ENCODE peak calls at places on chromosome 19, in five cellular contexts. One of them, this sample, is unnamed.

GRCh38 chr19:29662604-29663404 is 2.5 kb upstream of the PLEKHF1 start:
- DNase-seq in spleen: peak; percentile 78
- DNase-seq in breast epithelium: peak; percentile 68
- DNase-seq in suprapubic skin: no peak
- DNase-seq in stomach: peak; percentile 74
- DNase-seq in this sample: peak; percentile 80

GRCh38 chr19:58349590-58349989 is 3.7 kb downstream of the A1BG start:
- DNase-seq in breast epithelium: no peak
- DNase-seq in stomach: no peak
- DNase-seq in suprapubic skin: no peak
- DNase-seq in spleen: peak; percentile 20
- DNase-seq in this sample: no peak

GRCh38 chr19:8491574-8491973 is 10.9 kb downstream of the PRAM1 start:
- DNase-seq in stomach: no peak
- DNase-seq in spleen: peak; percentile 48
- DNase-seq in breast epithelium: no peak
- DNase-seq in suprapubic skin: no peak
- DNase-seq in this sample: no peak

GRCh38 chr19:15453906-15454305 is 4.2 kb upstream of the WIZ start:
- DNase-seq in breast epithelium: no peak
- DNase-seq in spleen: no peak
- DNase-seq in stomach: no peak
- DNase-seq in suprapubic skin: no peak
- DNase-seq in this sample: no peak

GRCh38 chr19:45250832-45251451 is at the start of gene MARK4:
- DNase-seq in spleen: peak; percentile 89
- DNase-seq in breast epithelium: peak; percentile 41
- DNase-seq in suprapubic skin: no peak
- DNase-seq in stomach: peak; percentile 51
- DNase-seq in this sample: peak; percentile 35

GRCh38 chr19:53877361-53877766 is 4.6 kb upstream of the PRKCG start:
- DNase-seq in breast epithelium: no peak
- DNase-seq in stomach: no peak
- DNase-seq in suprapubic skin: no peak
- DNase-seq in spleen: no peak
- DNase-seq in this sample: no peak

GRCh38 chr19:41821003-41821735 is 23.3 kb downstream of the LYPD4 start:
- DNase-seq in suprapubic skin: no peak
- DNase-seq in stomach: peak; percentile 36
- DNase-seq in spleen: peak; percentile 66
- DNase-seq in breast epithelium: no peak
- DNase-seq in this sample: peak; percentile 41

GRCh38 chr19:6228523-6229215 is 51.1 kb downstream of the MLLT1 start:
- DNase-seq in suprapubic skin: no peak
- DNase-seq in stomach: no peak
- DNase-seq in breast epithelium: no peak
- DNase-seq in spleen: peak; percentile 65
- DNase-seq in this sample: no peak

GRCh38 chr19:6126335-6126974 is 9.0 kb upstream of the ACSBG2 start:
- DNase-seq in spleen: no peak
- DNase-seq in stomach: no peak
- DNase-seq in suprapubic skin: no peak
- DNase-seq in breast epithelium: no peak
- DNase-seq in this sample: no peak

GRCh38 chr19:31127132-31127967 is 221.9 kb downstream of the TSHZ3 start:
- DNase-seq in spleen: no peak
- DNase-seq in breast epithelium: no peak
- DNase-seq in stomach: no peak
- DNase-seq in suprapubic skin: no peak
- DNase-seq in this sample: peak; percentile 36

GRCh38 chr19:4831351-4832340 is at the start of gene TICAM1:
- DNase-seq in suprapubic skin: peak; percentile 86
- DNase-seq in stomach: peak; percentile 80
- DNase-seq in breast epithelium: peak; percentile 48
- DNase-seq in spleen: peak; percentile 94
- DNase-seq in this sample: peak; percentile 49

GRCh38 chr19:29681422-29682235 is 16.4 kb downstream of the PLEKHF1 start:
- DNase-seq in stomach: no peak
- DNase-seq in spleen: peak; percentile 74
- DNase-seq in suprapubic skin: no peak
- DNase-seq in breast epithelium: peak; percentile 64
- DNase-seq in this sample: no peak

GRCh38 chr19:28694812-28695211 is 518.1 kb downstream of the UQCRFS1 start:
- DNase-seq in stomach: no peak
- DNase-seq in breast epithelium: no peak
- DNase-seq in spleen: no peak
- DNase-seq in suprapubic skin: no peak
- DNase-seq in this sample: no peak

GRCh38 chr19:31220540-31220939 is 128.7 kb downstream of the TSHZ3 start:
- DNase-seq in stomach: no peak
- DNase-seq in suprapubic skin: no peak
- DNase-seq in breast epithelium: no peak
- DNase-seq in spleen: no peak
- DNase-seq in this sample: no peak

GRCh38 chr19:41870401-41870873 is 6.6 kb upstream of the CD79A start:
- DNase-seq in spleen: no peak
- DNase-seq in stomach: no peak
- DNase-seq in suprapubic skin: no peak
- DNase-seq in breast epithelium: no peak
- DNase-seq in this sample: no peak

GRCh38 chr19:30669329-30670010 is 297.3 kb downstream of the ZNF536 start:
- DNase-seq in stomach: peak; percentile 63
- DNase-seq in suprapubic skin: no peak
- DNase-seq in breast epithelium: peak; percentile 45
- DNase-seq in spleen: peak; percentile 85
- DNase-seq in this sample: peak; percentile 62

GRCh38 chr19:19271828-19272599 is 1.1 kb downstream of the TM6SF2 start:
- DNase-seq in breast epithelium: no peak
- DNase-seq in spleen: no peak
- DNase-seq in suprapubic skin: no peak
- DNase-seq in stomach: no peak
- DNase-seq in this sample: no peak

GRCh38 chr19:17209126-17210036 is 5.8 kb upstream of the USE1 start:
- DNase-seq in breast epithelium: no peak
- DNase-seq in stomach: peak; percentile 30
- DNase-seq in suprapubic skin: no peak
- DNase-seq in spleen: peak; percentile 78
- DNase-seq in this sample: no peak

GRCh38 chr19:6045108-6045507 is 65.2 kb downstream of the RFX2 start:
- DNase-seq in spleen: no peak
- DNase-seq in suprapubic skin: no peak
- DNase-seq in stomach: no peak
- DNase-seq in breast epithelium: no peak
- DNase-seq in this sample: no peak

GRCh38 chr19:1249990-1250298 is 1.6 kb downstream of the MIDN start:
- DNase-seq in suprapubic skin: no peak
- DNase-seq in breast epithelium: no peak
- DNase-seq in spleen: no peak
- DNase-seq in stomach: no peak
- DNase-seq in this sample: no peak

GRCh38 chr19:1248454-1249297 is at the start of gene MIDN:
- DNase-seq in breast epithelium: peak; percentile 74
- DNase-seq in suprapubic skin: no peak
- DNase-seq in spleen: peak; percentile 96
- DNase-seq in stomach: peak; percentile 90
- DNase-seq in this sample: peak; percentile 79

GRCh38 chr19:1247747-1248453 is 483 bp upstream of the MIDN start:
- DNase-seq in breast epithelium: no peak
- DNase-seq in stomach: peak; percentile 73
- DNase-seq in suprapubic skin: no peak
- DNase-seq in spleen: peak; percentile 96
- DNase-seq in this sample: peak; percentile 40

GRCh38 chr19:1250374-1251232 is 2.2 kb downstream of the MIDN start:
- DNase-seq in stomach: no peak
- DNase-seq in suprapubic skin: no peak
- DNase-seq in spleen: peak; percentile 93
- DNase-seq in breast epithelium: no peak
- DNase-seq in this sample: peak; percentile 59

GRCh38 chr19:1249298-1249989 is 1.1 kb downstream of the MIDN start:
- DNase-seq in spleen: peak; percentile 97
- DNase-seq in stomach: peak; percentile 98
- DNase-seq in breast epithelium: peak; percentile 97
- DNase-seq in suprapubic skin: peak; percentile 96
- DNase-seq in this sample: peak; percentile 96
- TF ChIP-seq POLR2AphosphoS5 in spleen: peak; percentile 98
- TF ChIP-seq POLR2AphosphoS5 in stomach: peak; percentile 96
- TF ChIP-seq POLR2AphosphoS5 in breast epithelium: peak; percentile 95
- TF ChIP-seq POLR2AphosphoS5 in suprapubic skin: peak; percentile 78
- TF ChIP-seq POLR2AphosphoS5 in this sample: peak; percentile 85

GRCh38 chr19:44113138-44113783 is at the start of gene ZNF225:
- DNase-seq in spleen: peak; percentile 94
- DNase-seq in stomach: peak; percentile 95
- DNase-seq in breast epithelium: peak; percentile 97
- DNase-seq in suprapubic skin: peak; percentile 96
- DNase-seq in this sample: peak; percentile 99
- TF ChIP-seq POLR2A in spleen: no peak
- TF ChIP-seq POLR2A in stomach: no peak
- TF ChIP-seq POLR2A in breast epithelium: no peak
- TF ChIP-seq POLR2A in suprapubic skin: no peak
- TF ChIP-seq POLR2A in this sample: no peak

GRCh38 chr19:55462722-55463121 is 1.3 kb upstream of the ISOC2 start:
- DNase-seq in suprapubic skin: no peak
- DNase-seq in breast epithelium: no peak
- DNase-seq in spleen: no peak
- DNase-seq in stomach: no peak
- DNase-seq in this sample: no peak
- H3K4me3 ChIP-seq in suprapubic skin: no peak overlapping the region
- H3K4me3 ChIP-seq in breast epithelium: no peak overlapping the region
- H3K4me3 ChIP-seq in spleen: no peak overlapping the region
- H3K4me3 ChIP-seq in stomach: peak overlapping the region; percentile 76
- H3K4me3 ChIP-seq in this sample: no peak overlapping the region

DNA sequence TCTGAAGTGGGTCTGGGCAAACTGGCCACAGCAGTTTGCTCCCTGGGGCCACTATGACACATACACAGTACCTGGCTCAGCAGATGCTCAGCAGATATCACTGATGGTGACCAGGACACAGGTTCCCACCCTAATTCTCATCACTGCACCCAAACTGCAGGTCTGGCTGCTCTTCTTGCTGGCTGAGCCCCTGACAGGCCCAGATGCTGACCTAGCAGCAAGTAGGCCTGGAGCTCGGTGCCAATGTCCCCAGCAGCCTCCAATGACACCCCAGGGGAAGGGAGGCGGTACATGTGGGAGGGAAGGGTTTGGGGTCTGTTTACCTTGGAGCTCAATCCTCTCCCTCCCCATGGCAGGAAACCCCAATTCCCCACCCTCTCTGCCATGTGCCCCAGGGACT is 5.1 kb downstream of the UBE2S start:
- DNase-seq in stomach: no peak
- DNase-seq in spleen: no peak
- DNase-seq in breast epithelium: no peak
- DNase-seq in suprapubic skin: no peak
- DNase-seq in this sample: no peak
- TF ChIP-seq POLR2AphosphoS5 in stomach: no peak
- TF ChIP-seq POLR2AphosphoS5 in spleen: no peak
- TF ChIP-seq POLR2AphosphoS5 in breast epithelium: no peak
- TF ChIP-seq POLR2AphosphoS5 in suprapubic skin: no peak
- TF ChIP-seq POLR2AphosphoS5 in this sample: no peak

GRCh38 chr19:13817615-13818371 is 22.6 kb downstream of the ZSWIM4 start:
- DNase-seq in breast epithelium: no peak
- DNase-seq in stomach: peak; percentile 87
- DNase-seq in spleen: peak; percentile 72
- DNase-seq in suprapubic skin: peak; percentile 80
- DNase-seq in this sample: peak; percentile 81
- TF ChIP-seq POLR2A in breast epithelium: no peak
- TF ChIP-seq POLR2A in stomach: no peak
- TF ChIP-seq POLR2A in spleen: no peak
- TF ChIP-seq POLR2A in suprapubic skin: no peak
- TF ChIP-seq POLR2A in this sample: peak; percentile 34

This sample was measured in prostate gland.